ENCODE peak calls at places on chromosome 16, in seven cellular contexts. E is HS-27A; U is ACHN; Q is stimulated activated CD8-positive, alpha-beta memory T cell treated with anti-CD3 and anti-CD28 coated beads, Interleukin-15, amount 100 ng/mL, for 4 hours; P is fibroblast of lung; I is adrenal gland; M is activated CD8-positive, alpha-beta T cell treated with anti-CD3 and anti-CD28 coated beads, Interleukin-2, amount 10 ng/mL, durations not matched to agents 7 days and 5 days. Y is an unnamed sample.

GRCh38 chr16:7304932-7305331 is 27.7 kb upstream of the RBFOX1 start:
- DNase-seq in E (no peak), U (no peak), Q (no peak), P (no peak), I (no peak), M (no peak), Y (no peak)

GRCh38 chr16:29148867-29149272 is 164.0 kb downstream of the LAT start:
- DNase-seq in E (no peak), U (no peak), Q (peak; percentile 52), P (no peak), I (no peak), M (peak; percentile 90), Y (no peak)

GRCh38 chr16:12289175-12290063 is 312.9 kb downstream of the SNX29 start:
- DNase-seq in E (no peak), U (no peak), Q (no peak), P (no peak), I (no peak), M (no peak), Y (no peak)

GRCh38 chr16:578870-579405 is 9.2 kb downstream of the PIGQ start:
- DNase-seq in E (no peak), U (peak; percentile 52), Q (no peak), P (peak; percentile 69), I (peak; percentile 88), M (peak; percentile 74), Y (peak; percentile 77)

GRCh38 chr16:50887500-50887899 is 145.6 kb downstream of the CYLD start:
- DNase-seq in E (no peak), U (no peak), Q (no peak), P (no peak), I (no peak), M (no peak), Y (no peak)

GRCh38 chr16:88014201-88014781 is 63.1 kb downstream of the BANP start:
- DNase-seq in E (no peak), U (no peak), Q (no peak), P (peak; percentile 63), I (no peak), M (no peak), Y (no peak)

GRCh38 chr16:31268891-31269290 is 9.1 kb downstream of the ITGAM start:
- DNase-seq in E (no peak), U (no peak), Q (no peak), P (no peak), I (no peak), M (no peak), Y (no peak)

GRCh38 chr16:57529324-57530103 is 6.9 kb downstream of the CCDC102A start:
- DNase-seq in E (no peak), U (no peak), Q (no peak), P (no peak), I (no peak), M (no peak), Y (no peak)

GRCh38 chr16:21650517-21650916 is 1.9 kb downstream of the IGSF6 start:
- DNase-seq in E (no peak), U (no peak), Q (no peak), P (no peak), I (no peak), M (no peak), Y (no peak)

GRCh38 chr16:22007509-22008214 is at the start of gene MOSMO:
- DNase-seq in E (peak; percentile 20), U (peak; percentile 76), Q (peak; percentile 39), P (peak; percentile 67), I (peak; percentile 82), M (peak; percentile 65), Y (peak; percentile 41)

GRCh38 chr16:11232852-11233726 is 22.9 kb downstream of the SOCS1 start:
- DNase-seq in E (no peak), U (no peak), Q (peak; percentile 82), P (no peak), I (peak; percentile 59), M (peak; percentile 97), Y (no peak)

GRCh38 chr16:68590201-68590994 is 51.3 kb downstream of the ZFP90 start:
- DNase-seq in E (peak; percentile 22), U (peak; percentile 26), Q (peak; percentile 6), P (peak; percentile 46), I (no peak), M (peak; percentile 69), Y (peak; percentile 85)

GRCh38 chr16:82735176-82735575 is 108.4 kb downstream of the CDH13 start:
- DNase-seq in E (no peak), U (no peak), Q (no peak), P (no peak), I (no peak), M (no peak), Y (no peak)

GRCh38 chr16:6031567-6031966 is 934.0 kb upstream of the EEF2KMT start:
- DNase-seq in E (no peak), U (no peak), Q (no peak), P (no peak), I (no peak), M (no peak), Y (no peak)

GRCh38 chr16:86570542-86571196 is 4.0 kb downstream of the FOXC2 start:
- DNase-seq in E (no peak), U (no peak), Q (no peak), P (no peak), I (no peak), M (no peak), Y (no peak)

GRCh38 chr16:84746875-84747274 is 47.1 kb downstream of the USP10 start:
- DNase-seq in E (no peak), U (no peak), Q (no peak), P (no peak), I (no peak), M (no peak), Y (no peak)

GRCh38 chr16:66845791-66846221 is 1.6 kb downstream of the CA7 start:
- DNase-seq in E (no peak), U (peak; percentile 25), Q (no peak), P (no peak), I (no peak), M (no peak), Y (no peak)

GRCh38 chr16:64910351-64910750 is 211.5 kb downstream of the CDH11 start:
- DNase-seq in E (peak; percentile 8), U (no peak), Q (no peak), P (peak; percentile 89), I (peak; percentile 61), M (no peak), Y (no peak)

GRCh38 chr16:73048292-73049050 is 543 bp upstream of the ZFHX3 start:
- DNase-seq in E (no peak), U (peak; percentile 48), Q (no peak), P (peak; percentile 40), I (peak; percentile 83), M (no peak), Y (no peak)

GRCh38 chr16:67198238-67198734 is 645 bp upstream of the ELMO3 start:
- DNase-seq in E (no peak), U (peak; percentile 75), Q (no peak), P (peak; percentile 54), I (peak; percentile 83), M (peak; percentile 44), Y (peak; percentile 60)

GRCh38 chr16:3576211-3576610 is 992 bp downstream of the NLRC3 start:
- DNase-seq in E (no peak), U (no peak), Q (no peak), P (no peak), I (no peak), M (peak; percentile 42), Y (no peak)

GRCh38 chr16:80277182-80277581 is 263.6 kb upstream of the DYNLRB2 start:
- DNase-seq in E (no peak), U (peak; percentile 21), Q (no peak), P (no peak), I (no peak), M (no peak), Y (no peak)

GRCh38 chr16:67966549-67967182 is 1.8 kb downstream of the SLC12A4 start:
- DNase-seq in E (no peak), U (peak; percentile 30), Q (no peak), P (peak; percentile 28), I (no peak), M (no peak), Y (no peak)

GRCh38 chr16:3730161-3731125 is 13.1 kb upstream of the TRAP1 start:
- DNase-seq in E (no peak), U (no peak), Q (no peak), P (no peak), I (no peak), M (no peak), Y (no peak)

GRCh38 chr16:56700631-56701030 is 18.4 kb downstream of the MT1X start:
- DNase-seq in E (no peak), U (no peak), Q (no peak), P (no peak), I (no peak), M (no peak), Y (no peak)